ENCODE peak calls at places on chromosomes 16 and 17, in seven cellular contexts. F is SK-N-SH, D is H1, O is HCT116, V is K562, M is HepG2, I is GM12878. H is an unnamed sample.

GRCh38 chr17:7261377-7262191 is 694 bp downstream of the CLDN7 start:
- DNase-seq in F (peak; percentile 76), D (peak; percentile 60), O (no peak), V (no peak), M (no peak), I (no peak), H (no peak)

GRCh38 chr17:76475302-76475701 is 7.9 kb downstream of the AANAT start:
- DNase-seq in F (no peak), D (no peak), O (no peak), V (no peak), M (no peak), I (no peak), H (no peak)

GRCh38 chr17:37358098-37358829 is 17.5 kb upstream of the C17orf78 start:
- DNase-seq in F (peak; percentile 84), D (peak; percentile 85), O (no peak), V (peak; percentile 80), M (peak; percentile 81), I (no peak), H (peak; percentile 70)

GRCh38 chr16:50371936-50372595 is 3.3 kb upstream of the BRD7 start:
- DNase-seq in F (peak; percentile 64), D (no peak), O (no peak), V (peak; percentile 21), M (peak; percentile 61), I (no peak), H (no peak)

GRCh38 chr16:20755238-20755637 is 8.6 kb upstream of the ACSM3 start:
- DNase-seq in F (no peak), D (no peak), O (no peak), V (no peak), M (no peak), I (no peak), H (no peak)

GRCh38 chr16:11836653-11837244 is 14.6 kb downstream of the RSL1D1 start:
- DNase-seq in F (no peak), D (no peak), O (no peak), V (no peak), M (no peak), I (no peak), H (no peak)

GRCh38 chr17:60135951-60136666 is 13.7 kb upstream of the CA4 start:
- DNase-seq in F (no peak), D (peak; percentile 24), O (no peak), V (no peak), M (no peak), I (no peak), H (no peak)

GRCh38 chr17:17125136-17126084 is 80.7 kb downstream of the PLD6 start:
- DNase-seq in F (peak; percentile 72), D (no peak), O (no peak), V (no peak), M (no peak), I (no peak), H (no peak)

GRCh38 chr16:361341-361871 is 8.9 kb upstream of the AXIN1 start:
- DNase-seq in F (no peak), D (no peak), O (no peak), V (no peak), M (no peak), I (no peak), H (no peak)

GRCh38 chr16:86502856-86503748 is 7.2 kb upstream of the FOXF1 start:
- DNase-seq in F (no peak), D (no peak), O (no peak), V (no peak), M (no peak), I (no peak), H (no peak)

GRCh38 chr16:14109782-14110727 is 38.9 kb downstream of the MRTFB start:
- DNase-seq in F (no peak), D (no peak), O (no peak), V (peak; percentile 33), M (no peak), I (no peak), H (no peak)

GRCh38 chr16:58931436-58931835 is 197.3 kb upstream of the GOT2 start:
- DNase-seq in F (no peak), D (no peak), O (no peak), V (no peak), M (no peak), I (no peak), H (no peak)

GRCh38 chr17:71331754-71332153 is 789.1 kb upstream of the SOX9 start:
- DNase-seq in F (no peak), D (no peak), O (no peak), V (no peak), M (no peak), I (no peak), H (no peak)

GRCh38 chr16:86092586-86093480 is 193.9 kb downstream of the IRF8 start:
- DNase-seq in F (no peak), D (no peak), O (no peak), V (no peak), M (no peak), I (no peak), H (no peak)

GRCh38 chr16:70679653-70680494 is 6.0 kb downstream of the MTSS2 start:
- DNase-seq in F (peak; percentile 94), D (peak; percentile 84), O (no peak), V (no peak), M (no peak), I (no peak), H (no peak)

GRCh38 chr16:27823438-27823820 is 240.1 kb downstream of the GSG1L start:
- DNase-seq in F (no peak), D (no peak), O (no peak), V (no peak), M (no peak), I (no peak), H (no peak)

GRCh38 chr17:58317421-58318064 is 11.1 kb downstream of the TSPOAP1 start:
- DNase-seq in F (peak; percentile 81), D (peak; percentile 62), O (peak; percentile 72), V (peak; percentile 58), M (peak; percentile 75), I (peak; percentile 66), H (peak; percentile 87)
- TF ChIP-seq JUND in F (no peak), D (no peak), O (no peak), V (no peak), M (no peak), I (no peak), H (no peak)

DNA sequence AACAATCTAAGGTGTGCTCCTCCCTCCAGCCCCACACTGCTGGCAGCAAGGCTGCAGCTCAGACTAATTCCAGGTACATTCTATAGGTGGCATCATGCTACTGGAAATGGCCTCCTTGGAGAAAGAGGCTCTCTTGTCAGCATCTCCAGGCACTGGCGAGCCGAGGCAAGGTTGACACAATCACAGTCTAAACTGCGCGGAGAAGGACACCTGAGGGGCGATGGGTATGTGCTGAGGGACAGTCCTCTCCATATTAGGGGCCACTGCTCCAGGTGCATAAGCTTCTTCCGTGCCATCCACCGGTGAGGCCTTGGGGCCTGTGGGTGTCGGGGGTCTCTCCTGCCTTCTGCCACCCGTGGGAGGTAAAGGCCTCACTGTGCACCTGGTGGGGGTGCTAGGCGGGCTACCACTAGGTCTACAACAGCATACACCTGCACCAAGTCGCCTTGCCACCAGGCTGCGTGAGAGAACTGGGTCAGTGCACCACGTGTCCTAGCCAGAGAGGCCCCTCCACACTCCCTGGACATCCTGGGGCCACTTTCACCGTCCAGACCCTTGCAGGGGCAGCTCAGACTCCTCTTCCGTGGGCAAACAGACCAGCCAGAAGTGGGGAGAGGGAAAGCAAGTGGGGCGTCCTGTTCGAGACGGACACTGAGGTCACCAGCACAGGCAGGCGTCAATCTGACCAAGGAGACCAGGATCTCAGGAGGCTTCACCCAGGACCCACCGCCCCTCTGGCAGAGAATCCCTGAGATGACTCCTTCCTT is 12.1 kb upstream of the CBX8 start:
- DNase-seq in F (no peak), D (peak; percentile 67), O (peak; percentile 60), V (peak; percentile 64), M (peak; percentile 73), I (no peak), H (peak; percentile 92)
- TF ChIP-seq JUND in F (no peak), D (no peak), O (no peak), V (no peak), M (no peak), I (no peak), H (no peak)

GRCh38 chr16:57372372-57373116 is at the start of gene CX3CL1:
- DNase-seq in F (peak; percentile 92), D (peak; percentile 77), O (no peak), V (no peak), M (peak; percentile 99), I (no peak), H (no peak)
- TF ChIP-seq JUND in F (no peak), D (no peak), O (no peak), V (no peak), M (peak; percentile 46), I (no peak), H (no peak)

GRCh38 chr17:56440391-56440790 is 153.1 kb upstream of the NOG start:
- DNase-seq in F (no peak), D (no peak), O (no peak), V (no peak), M (no peak), I (no peak), H (no peak)
- TF ChIP-seq JUND in F (no peak), D (no peak), O (no peak), V (no peak), M (no peak), I (no peak), H (no peak)

GRCh38 chr17:58224315-58224714 is 5.3 kb upstream of the MKS1 start:
- DNase-seq in F (no peak), D (no peak), O (peak; percentile 28), V (peak; percentile 41), M (no peak), I (no peak), H (no peak)
- TF ChIP-seq JUND in F (peak; percentile 92), D (no peak), O (peak; percentile 67), V (peak; percentile 93), M (no peak), I (no peak), H (no peak)

DNA sequence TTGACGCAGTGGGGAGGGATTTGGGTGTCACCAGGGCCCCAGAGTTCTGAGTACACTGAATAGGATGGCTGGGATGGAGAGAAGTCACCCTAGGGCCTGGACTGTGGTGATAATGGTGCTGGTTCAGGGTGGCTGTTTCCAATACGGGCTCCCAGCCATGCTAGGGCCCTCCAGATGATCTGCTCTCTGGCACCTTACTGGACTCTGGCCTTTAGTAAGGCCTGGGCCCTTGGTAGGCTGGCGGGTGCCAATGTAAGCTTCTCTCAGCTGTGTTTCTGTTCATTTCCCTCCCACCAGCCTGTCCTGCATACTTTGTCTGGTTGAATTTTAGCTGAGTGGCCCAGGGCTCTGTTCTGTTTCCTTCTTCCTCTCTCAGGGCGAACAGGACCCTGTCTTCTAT is 2.8 kb downstream of the PLA2G15 start:
- DNase-seq in F (no peak), D (no peak), O (no peak), V (no peak), M (no peak), I (no peak), H (no peak)
- TF ChIP-seq JUND in F (no peak), D (no peak), O (no peak), V (no peak), M (no peak), I (no peak), H (no peak)

H was measured in T47D.